ENCODE peak calls at places on chromosomes 3 and 15, in nine cellular contexts. X is mesothelial cell of epicardium, O is A549, T is HFFc6, M is progenitor cell of endocrine pancreas, Y is bronchial epithelial cell, J is AG09319, G is AG09309, D is neural crest cell. A is an unnamed sample.
A peak's percentile ranks its signal among the peaks of the same experiment; 100 is the strongest.

GRCh38 chr3:138157743-138158142 is 17.0 kb downstream of the DBR1 start:
- DNase-seq in X (no peak), O (no peak), T (no peak), M (no peak), Y (no peak), J (no peak), G (no peak), D (no peak), A (no peak)

GRCh38 chr15:65519781-65520299 is 2.4 kb upstream of the DPP8 start:
- DNase-seq in X (no peak), O (no peak), T (no peak), M (no peak), Y (no peak), J (no peak), G (no peak), D (no peak), A (no peak)

GRCh38 chr3:172334743-172335142 is 113.5 kb downstream of the GHSR start:
- DNase-seq in X (no peak), O (no peak), T (no peak), M (no peak), Y (peak; percentile 76), J (no peak), G (no peak), D (no peak), A (no peak)

GRCh38 chr3:168865022-168865551 is 769.4 kb upstream of the GOLIM4 start:
- DNase-seq in X (no peak), O (peak; percentile 6), T (peak; percentile 21), M (no peak), Y (peak; percentile 42), J (peak; percentile 8), G (no peak), D (peak; percentile 3), A (peak; percentile 8)

GRCh38 chr3:186121968-186122367 is 13.1 kb upstream of the ETV5 start:
- DNase-seq in X (no peak), O (no peak), T (no peak), M (no peak), Y (peak; percentile 61), J (no peak), G (no peak), D (no peak), A (no peak)

GRCh38 chr3:192564611-192565010 is 162.7 kb downstream of the FGF12 start:
- DNase-seq in X (no peak), O (no peak), T (peak; percentile 4), M (no peak), Y (no peak), J (no peak), G (no peak), D (no peak), A (no peak)

GRCh38 chr3:30353711-30354467 is 252.5 kb upstream of the TGFBR2 start:
- DNase-seq in X (no peak), O (no peak), T (no peak), M (no peak), Y (peak; percentile 85), J (no peak), G (no peak), D (no peak), A (no peak)

GRCh38 chr3:196192036-196193001 is 18.9 kb downstream of the ZDHHC19 start:
- DNase-seq in X (no peak), O (no peak), T (no peak), M (no peak), Y (no peak), J (no peak), G (no peak), D (no peak), A (peak; percentile 60)

GRCh38 chr3:117104792-117105191 is 395.2 kb downstream of the TUSC7 start:
- DNase-seq in X (no peak), O (no peak), T (no peak), M (no peak), Y (no peak), J (no peak), G (no peak), D (no peak), A (no peak)

GRCh38 chr3:193530231-193531165 is 24.2 kb downstream of the ATP13A4 start:
- DNase-seq in X (no peak), O (no peak), T (no peak), M (no peak), Y (peak; percentile 59), J (no peak), G (no peak), D (no peak), A (no peak)

GRCh38 chr3:78801923-78802587 is 965.7 kb downstream of the ROBO1 start:
- DNase-seq in X (no peak), O (no peak), T (no peak), M (no peak), Y (peak; percentile 25), J (no peak), G (no peak), D (no peak), A (no peak)

GRCh38 chr15:45821390-45821789 is 186.6 kb downstream of the SQOR start:
- DNase-seq in X (no peak), O (no peak), T (no peak), M (no peak), Y (no peak), J (no peak), G (no peak), D (no peak), A (no peak)

GRCh38 chr15:101451886-101452285 is 37.6 kb downstream of the PCSK6 start:
- DNase-seq in X (no peak), O (no peak), T (no peak), M (no peak), Y (no peak), J (no peak), G (no peak), D (no peak), A (no peak)

GRCh38 chr3:105827101-105827634 is 41.6 kb downstream of the CBLB start:
- DNase-seq in X (no peak), O (no peak), T (no peak), M (no peak), Y (no peak), J (no peak), G (no peak), D (no peak), A (no peak)

GRCh38 chr3:156429125-156429524 is 125.8 kb downstream of the SSR3 start:
- DNase-seq in X (no peak), O (no peak), T (no peak), M (no peak), Y (no peak), J (no peak), G (no peak), D (no peak), A (no peak)

GRCh38 chr3:188956839-188957489 is 214.8 kb upstream of the TPRG1 start:
- DNase-seq in X (no peak), O (peak; percentile 63), T (peak; percentile 54), M (no peak), Y (peak; percentile 51), J (peak; percentile 36), G (peak; percentile 37), D (peak; percentile 24), A (no peak)

GRCh38 chr15:69074011-69074842 is 59.7 kb downstream of the NOX5 start:
- DNase-seq in X (peak; percentile 50), O (peak; percentile 86), T (peak; percentile 24), M (peak; percentile 34), Y (peak; percentile 50), J (no peak), G (no peak), D (peak; percentile 46), A (no peak)

GRCh38 chr3:46068526-46068925 is 41.2 kb upstream of the XCR1 start:
- DNase-seq in X (no peak), O (no peak), T (no peak), M (no peak), Y (no peak), J (no peak), G (no peak), D (no peak), A (no peak)

GRCh38 chr3:112738366-112738765 is 97.4 kb upstream of the CCDC80 start:
- DNase-seq in X (no peak), O (no peak), T (no peak), M (no peak), Y (peak; percentile 28), J (no peak), G (no peak), D (no peak), A (no peak)

GRCh38 chr3:184635126-184635525 is 73.5 kb downstream of the EPHB3 start:
- DNase-seq in X (no peak), O (no peak), T (no peak), M (no peak), Y (no peak), J (no peak), G (no peak), D (no peak), A (no peak)

GRCh38 chr3:171810278-171811058 is at the start of gene PLD1:
- DNase-seq in X (peak; percentile 58), O (peak; percentile 83), T (peak; percentile 60), M (peak; percentile 76), Y (peak; percentile 67), J (peak; percentile 54), G (no peak), D (peak; percentile 34), A (peak; percentile 72)

GRCh38 chr3:32816439-32817194 is 1.2 kb upstream of the TRIM71 start:
- DNase-seq in X (peak; percentile 29), O (peak; percentile 24), T (no peak), M (peak; percentile 59), Y (no peak), J (no peak), G (no peak), D (peak; percentile 71), A (peak; percentile 46)

GRCh38 chr3:58577269-58577821 is at the start of gene FAM107A:
- DNase-seq in X (no peak), O (peak; percentile 30), T (no peak), M (no peak), Y (peak; percentile 47), J (peak; percentile 74), G (peak; percentile 40), D (no peak), A (no peak)
- TF ChIP-seq CTCF in X (no peak), O (no peak), T (no peak), M (no peak), Y (peak; percentile 36), J (peak; percentile 62), G (peak; percentile 40), D (no peak), A (no peak)

GRCh38 chr3:153903430-153903829 is 217.8 kb upstream of the ARHGEF26 start:
- DNase-seq in X (no peak), O (peak; percentile 7), T (no peak), M (no peak), Y (no peak), J (no peak), G (no peak), D (no peak), A (no peak)
- TF ChIP-seq CTCF in X (no peak), O (no peak), T (no peak), M (no peak), Y (no peak), J (no peak), G (no peak), D (peak; percentile 22), A (no peak)

DNA sequence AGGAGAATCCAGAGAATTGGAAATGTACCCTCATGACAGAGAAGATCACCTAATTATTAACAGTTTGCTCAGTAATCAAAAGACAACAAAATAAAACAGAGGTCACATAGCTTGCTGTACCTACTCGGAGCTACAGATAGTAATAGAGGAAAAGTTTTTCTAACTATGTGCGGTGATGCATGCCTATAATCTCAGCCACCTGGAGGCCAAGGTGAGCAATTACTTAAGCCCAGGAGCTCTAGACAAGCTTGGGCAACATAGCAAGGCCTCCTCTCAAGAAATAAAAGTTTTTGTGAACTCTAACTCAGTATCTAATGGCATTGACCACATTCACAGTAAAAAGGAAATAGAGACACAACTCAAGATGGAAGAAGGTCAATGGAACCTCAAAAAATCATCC is 243.6 kb downstream of the ATP8B4 start:
- DNase-seq in X (no peak), O (peak; percentile 30), T (no peak), M (no peak), Y (no peak), J (no peak), G (no peak), D (no peak), A (no peak)
- TF ChIP-seq CTCF in X (no peak), O (no peak), T (peak; percentile 29), M (peak; percentile 44), Y (peak; percentile 28), J (no peak), G (no peak), D (peak; percentile 39), A (no peak)

GRCh38 chr15:38463893-38464292 is 10.0 kb downstream of the FAM98B start:
- DNase-seq in X (no peak), O (no peak), T (no peak), M (no peak), Y (no peak), J (no peak), G (no peak), D (no peak), A (no peak)
- TF ChIP-seq CTCF in X (no peak), O (no peak), T (no peak), M (no peak), Y (no peak), J (no peak), G (no peak), D (no peak), A (no peak)